ENCODE peak calls at places on chromosomes 3 and 15, in ten cellular contexts. V, F, I, Y, R, J, M, N, Q and L are unnamed samples.

GRCh38 chr3:60025071-60026055 is 975.5 kb upstream of the CFAP20DC start:
- DNase-seq in V (no peak), F (no peak), I (no peak), Y (no peak), R (no peak), J (no peak), M (no peak), N (no peak), Q (no peak), L (peak)

GRCh38 chr15:48473667-48474066 is 142.4 kb downstream of the DUT start:
- DNase-seq in V (no peak), F (no peak), I (no peak), Y (no peak), R (no peak), J (no peak), M (no peak), N (no peak), Q (no peak), L (no peak)

GRCh38 chr3:9583371-9583770 is 29.7 kb upstream of the LHFPL4 start:
- DNase-seq in V (no peak), F (no peak), I (no peak), Y (no peak), R (no peak), J (no peak), M (no peak), N (no peak), Q (no peak), L (no peak)

GRCh38 chr15:44788748-44789147 is 52.4 kb downstream of the TRIM69 start:
- DNase-seq in V (no peak), F (no peak), I (no peak), Y (peak), R (no peak), J (no peak), M (no peak), N (no peak), Q (no peak), L (peak)

GRCh38 chr3:179149239-179149887 is 1.2 kb downstream of the PIK3CA start:
- DNase-seq in V (peak), F (peak), I (no peak), Y (peak), R (no peak), J (no peak), M (no peak), N (no peak), Q (no peak), L (peak)

GRCh38 chr3:146498002-146498736 is 28.8 kb upstream of the PLSCR2 start:
- DNase-seq in V (no peak), F (no peak), I (no peak), Y (no peak), R (no peak), J (no peak), M (no peak), N (no peak), Q (no peak), L (no peak)

GRCh38 chr15:45121706-45122417 is 7.7 kb downstream of the DUOXA2 start:
- DNase-seq in V (no peak), F (peak), I (no peak), Y (peak), R (no peak), J (no peak), M (no peak), N (no peak), Q (no peak), L (peak)

GRCh38 chr3:194871143-194871863 is 185.6 kb downstream of the FAM43A start:
- DNase-seq in V (peak), F (peak), I (no peak), Y (peak), R (peak), J (peak), M (peak), N (peak), Q (peak), L (peak)

GRCh38 chr3:145411605-145412004 is 749.4 kb downstream of the PLOD2 start:
- DNase-seq in V (no peak), F (no peak), I (no peak), Y (no peak), R (no peak), J (no peak), M (no peak), N (no peak), Q (no peak), L (no peak)

GRCh38 chr3:196695849-196696226 is 16.2 kb downstream of the CEP19 start:
- DNase-seq in V (no peak), F (no peak), I (no peak), Y (no peak), R (no peak), J (no peak), M (no peak), N (no peak), Q (no peak), L (no peak)

GRCh38 chr15:66253643-66254363 is at the start of gene MEGF11:
- DNase-seq in V (no peak), F (peak), I (no peak), Y (peak), R (peak), J (no peak), M (peak), N (no peak), Q (no peak), L (peak)

GRCh38 chr3:24052446-24052845 is 107.4 kb downstream of the NR1D2 start:
- DNase-seq in V (no peak), F (no peak), I (no peak), Y (no peak), R (no peak), J (no peak), M (no peak), N (no peak), Q (no peak), L (no peak)

GRCh38 chr3:187935623-187936156 is 190.4 kb upstream of the BCL6 start:
- DNase-seq in V (peak), F (no peak), I (no peak), Y (no peak), R (no peak), J (peak), M (no peak), N (no peak), Q (no peak), L (no peak)

GRCh38 chr3:9476935-9477334 is 76.7 kb downstream of the LHFPL4 start:
- DNase-seq in V (no peak), F (no peak), I (no peak), Y (no peak), R (no peak), J (no peak), M (no peak), N (no peak), Q (no peak), L (no peak)

GRCh38 chr15:28876131-28876844 is 9.5 kb upstream of the APBA2 start:
- DNase-seq in V (no peak), F (no peak), I (no peak), Y (no peak), R (no peak), J (peak), M (no peak), N (no peak), Q (peak), L (no peak)

GRCh38 chr15:98650871-98651481 is 2.6 kb downstream of the IGF1R start:
- DNase-seq in V (no peak), F (peak), I (no peak), Y (peak), R (no peak), J (no peak), M (peak), N (no peak), Q (no peak), L (peak)

GRCh38 chr3:146972726-146973125 is 367.6 kb upstream of the PLSCR5 start:
- DNase-seq in V (no peak), F (peak), I (no peak), Y (peak), R (no peak), J (no peak), M (no peak), N (no peak), Q (no peak), L (peak)

GRCh38 chr3:102441832-102442231 is 7.0 kb downstream of the ZPLD1 start:
- DNase-seq in V (no peak), F (no peak), I (no peak), Y (no peak), R (no peak), J (no peak), M (no peak), N (no peak), Q (no peak), L (no peak)

GRCh38 chr15:67882487-67883227 is 42.8 kb upstream of the RNU6-1 start:
- DNase-seq in V (no peak), F (peak), I (no peak), Y (peak), R (no peak), J (no peak), M (peak), N (no peak), Q (no peak), L (no peak)

GRCh38 chr3:111472556-111472955 is 69.4 kb upstream of the CD96 start:
- DNase-seq in V (no peak), F (no peak), I (no peak), Y (no peak), R (no peak), J (no peak), M (no peak), N (no peak), Q (no peak), L (no peak)

GRCh38 chr3:164779816-164780215 is 298.5 kb downstream of the SI start:
- DNase-seq in V (no peak), F (no peak), I (no peak), Y (no peak), R (no peak), J (no peak), M (no peak), N (no peak), Q (no peak), L (no peak)

GRCh38 chr3:45832691-45833090 is 9.2 kb downstream of the LZTFL1 start:
- DNase-seq in V (no peak), F (peak), I (no peak), Y (peak), R (peak), J (no peak), M (no peak), N (no peak), Q (no peak), L (no peak)

GRCh38 chr3:180755553-180755952 is 76.3 kb upstream of the CCDC39 start:
- DNase-seq in V (no peak), F (no peak), I (no peak), Y (no peak), R (no peak), J (no peak), M (no peak), N (no peak), Q (no peak), L (no peak)

GRCh38 chr15:89179966-89180875 is 41.2 kb downstream of the RLBP1 start:
- DNase-seq in V (no peak), F (peak), I (no peak), Y (no peak), R (no peak), J (no peak), M (no peak), N (no peak), Q (no peak), L (peak)

GRCh38 chr3:169390310-169390731 is 273.2 kb downstream of the MECOM start:
- DNase-seq in V (no peak), F (peak), I (no peak), Y (peak), R (peak), J (no peak), M (peak), N (peak), Q (no peak), L (no peak)

GRCh38 chr15:66847565-66847991 is 145.5 kb downstream of the SMAD6 start:
- DNase-seq in V (no peak), F (no peak), I (no peak), Y (no peak), R (no peak), J (peak), M (no peak), N (no peak), Q (no peak), L (no peak)

GRCh38 chr3:179991877-179992276 is 44.9 kb downstream of the PEX5L start:
- DNase-seq in V (no peak), F (no peak), I (no peak), Y (no peak), R (no peak), J (no peak), M (no peak), N (no peak), Q (no peak), L (peak)

GRCh38 chr15:64315136-64315661 is 40.8 kb downstream of the CSNK1G1 start:
- DNase-seq in V (no peak), F (no peak), I (no peak), Y (no peak), R (no peak), J (no peak), M (peak), N (no peak), Q (no peak), L (no peak)

GRCh38 chr3:195770081-195770840 is 41.5 kb downstream of the MUC4 start:
- DNase-seq in V (no peak), F (no peak), I (no peak), Y (no peak), R (no peak), J (peak), M (no peak), N (no peak), Q (no peak), L (no peak)

GRCh38 chr15:100714749-100715342 is 112.5 kb downstream of the ASB7 start:
- DNase-seq in V (no peak), F (no peak), I (no peak), Y (no peak), R (no peak), J (peak), M (no peak), N (no peak), Q (no peak), L (no peak)

GRCh38 chr15:90942354-90943120 is 7.5 kb downstream of the UNC45A start:
- DNase-seq in V (no peak), F (no peak), I (no peak), Y (no peak), R (no peak), J (no peak), M (no peak), N (no peak), Q (no peak), L (no peak)

GRCh38 chr3:189227249-189227648 is 55.5 kb downstream of the TPRG1 start:
- DNase-seq in V (no peak), F (no peak), I (no peak), Y (no peak), R (no peak), J (no peak), M (no peak), N (no peak), Q (no peak), L (no peak)

GRCh38 chr15:52493968-52494367 is 34.7 kb downstream of the MYO5A start:
- DNase-seq in V (no peak), F (no peak), I (no peak), Y (no peak), R (no peak), J (no peak), M (peak), N (no peak), Q (no peak), L (no peak)

GRCh38 chr3:58419782-58420512 is 13.7 kb downstream of the PDHB start:
- DNase-seq in V (no peak), F (peak), I (no peak), Y (peak), R (no peak), J (no peak), M (no peak), N (no peak), Q (no peak), L (peak)

GRCh38 chr3:158453004-158453403 is 118.0 kb upstream of the MLF1 start:
- DNase-seq in V (no peak), F (no peak), I (no peak), Y (no peak), R (no peak), J (no peak), M (no peak), N (no peak), Q (no peak), L (no peak)

DNA sequence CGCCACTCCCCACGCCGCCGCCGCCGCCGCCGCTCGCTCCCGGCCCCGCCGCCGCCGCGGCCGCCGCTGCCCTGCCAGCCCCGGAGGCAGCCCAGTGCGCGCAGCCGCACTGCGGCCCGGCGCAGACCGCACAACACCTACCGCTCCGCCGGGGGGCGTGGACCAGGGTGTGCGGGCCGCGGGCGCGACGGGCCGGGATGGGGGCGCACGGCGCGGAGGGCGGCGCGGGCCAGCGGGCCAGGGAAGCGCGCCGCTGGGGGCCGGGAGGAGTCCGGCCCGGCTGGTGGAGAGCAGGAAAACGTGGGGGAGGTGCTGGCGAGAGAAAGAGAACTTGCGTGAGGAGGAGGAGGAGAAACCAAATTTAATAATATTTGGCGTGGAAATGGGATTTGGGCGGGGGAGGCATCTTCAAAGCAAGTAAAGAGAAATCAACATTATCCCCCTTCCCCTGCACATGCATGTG is at the start of gene RFX7:
- DNase-seq in V (peak), F (peak), I (no peak), Y (peak), R (peak), J (peak), M (peak), N (no peak), Q (peak), L (peak)
- H3K4me3 ChIP-seq in V (peak), F (peak), I (peak), Y (peak), R (peak), J (peak), M (peak), N (peak), Q (peak), L (peak)

GRCh38 chr15:31887246-31887645 is 143.1 kb upstream of the CHRNA7 start:
- DNase-seq in V (no peak), F (no peak), I (no peak), Y (no peak), R (peak), J (no peak), M (no peak), N (no peak), Q (no peak), L (no peak)
- TF ChIP-seq CTCF in V (peak), F (no peak), I (no peak), Y (no peak), R (peak), J (no peak), M (peak), N (peak), Q (no peak), L (no peak)

GRCh38 chr3:50010959-50011358 is 71.0 kb downstream of the RBM6 start:
- DNase-seq in V (no peak), F (no peak), I (no peak), Y (no peak), R (no peak), J (no peak), M (no peak), N (no peak), Q (no peak), L (no peak)
- H3K4me3 ChIP-seq in V (no peak), F (no peak), I (no peak), Y (no peak), R (no peak), J (no peak), M (no peak), N (no peak), Q (no peak), L (no peak)

GRCh38 chr3:107740992-107741896 is 218.5 kb downstream of the BBX start:
- DNase-seq in V (no peak), F (peak), I (no peak), Y (peak), R (no peak), J (no peak), M (peak), N (no peak), Q (no peak), L (peak)
- TF ChIP-seq CTCF in V (peak), F (peak), I (peak), Y (peak), R (peak), J (peak), M (peak), N (peak), Q (peak), L (peak)

GRCh38 chr15:36877294-36877693 is 223.1 kb downstream of the MEIS2 start:
- DNase-seq in V (no peak), F (no peak), I (no peak), Y (no peak), R (no peak), J (no peak), M (no peak), N (no peak), Q (no peak), L (no peak)
- H3K4me3 ChIP-seq in V (no peak), F (no peak), I (no peak), Y (no peak), R (no peak), J (no peak), M (no peak), N (no peak), Q (no peak), L (no peak)

DNA sequence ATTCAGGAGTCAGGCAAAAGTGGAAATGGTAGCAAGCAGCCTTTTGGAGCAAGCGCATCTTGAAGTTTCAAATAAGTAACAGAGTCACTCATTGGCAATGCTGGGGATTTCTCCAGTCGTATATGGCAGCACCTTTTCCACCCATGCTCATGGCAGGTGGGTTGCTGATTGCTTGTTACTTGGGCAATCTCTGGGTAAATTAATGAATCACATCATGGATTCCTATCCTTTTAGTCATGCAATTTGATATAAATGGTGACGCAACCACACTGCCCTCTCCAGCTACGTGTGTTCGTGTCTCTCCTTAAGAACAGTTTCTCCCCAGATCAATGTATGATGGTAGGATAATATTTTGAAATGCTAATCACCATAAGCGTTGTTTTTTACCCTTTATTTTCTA is 339.9 kb upstream of the KCNH8 start:
- DNase-seq in V (no peak), F (peak), I (no peak), Y (peak), R (no peak), J (no peak), M (no peak), N (no peak), Q (no peak), L (no peak)
- TF ChIP-seq CTCF in V (no peak), F (no peak), I (no peak), Y (no peak), R (no peak), J (no peak), M (no peak), N (no peak), Q (no peak), L (no peak)

GRCh38 chr3:28349397-28350000 is 875 bp upstream of the AZI2 start:
- DNase-seq in V (no peak), F (no peak), I (no peak), Y (no peak), R (no peak), J (no peak), M (no peak), N (peak), Q (no peak), L (no peak)
- H3K4me3 ChIP-seq in V (peak), F (peak), I (peak), Y (peak), R (peak), J (peak), M (peak), N (peak), Q (peak), L (peak)

DNA sequence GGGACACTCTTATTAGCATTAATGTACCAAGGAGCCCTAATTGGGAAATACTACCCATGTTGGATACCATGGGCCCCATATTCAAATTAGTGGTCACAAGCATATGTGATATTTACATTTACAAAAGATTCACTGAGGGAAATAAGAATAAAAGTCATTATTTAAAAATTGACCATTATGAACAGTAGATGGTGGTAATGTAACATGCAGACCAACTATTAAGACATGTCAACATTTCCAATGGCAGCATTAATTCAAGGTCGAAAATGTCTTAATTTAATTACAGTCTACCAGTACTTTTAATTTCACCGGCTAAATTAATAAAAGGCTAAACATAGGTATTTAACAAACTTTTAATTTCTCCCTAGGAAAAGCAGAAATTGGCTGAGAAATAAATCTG is 26.3 kb downstream of the NEK11 start:
- DNase-seq in V (no peak), F (peak), I (no peak), Y (peak), R (no peak), J (no peak), M (peak), N (peak), Q (no peak), L (peak)
- TF ChIP-seq CTCF in V (peak), F (peak), I (no peak), Y (peak), R (no peak), J (no peak), M (peak), N (peak), Q (peak), L (peak)